ENCODE peak calls at places on chromosome 6, in four cellular contexts. F, D, Z and H are unnamed samples.

GRCh38 chr6:56724455-56724854 is 81.8 kb upstream of the DST start:
- DNase-seq in F (no peak), Z (no peak), D (no peak), H (no peak)

GRCh38 chr6:34350100-34350936 is 42.2 kb downstream of the NUDT3 start:
- DNase-seq in F (no peak), Z (no peak), D (no peak), H (no peak)

GRCh38 chr6:157823001-157823522 is at the start of gene SNX9:
- DNase-seq in Z (no peak), D (peak), F (peak), H (no peak)

GRCh38 chr6:16474834-16475781 is 236.7 kb downstream of the GMPR start:
- DNase-seq in D (peak), F (no peak), Z (no peak), H (no peak)

GRCh38 chr6:98747960-98748359 is 86.4 kb upstream of the POU3F2 start:
- DNase-seq in D (no peak), Z (no peak), F (no peak), H (no peak)

GRCh38 chr6:133548409-133548808 is 307.3 kb downstream of the EYA4 start:
- DNase-seq in Z (no peak), F (no peak), D (no peak), H (no peak)

GRCh38 chr6:2857580-2858337 is 16.1 kb upstream of the SERPINB1 start:
- DNase-seq in Z (peak), F (no peak), D (peak), H (no peak)

GRCh38 chr6:134956032-134956431 is 6.1 kb upstream of the ALDH8A1 start:
- DNase-seq in D (no peak), F (no peak), Z (no peak), H (no peak)

GRCh38 chr6:3022765-3023662 is 23.3 kb downstream of the NQO2 start:
- DNase-seq in D (peak), F (peak), Z (no peak), H (no peak)

GRCh38 chr6:150301871-150302800 is 66.7 kb upstream of the IYD start:
- DNase-seq in D (peak), Z (no peak), F (no peak), H (peak)

GRCh38 chr6:125584468-125584939 is 164.9 kb upstream of the HEY2 start:
- DNase-seq in D (no peak), F (no peak), Z (no peak), H (no peak)

GRCh38 chr6:126307859-126308258 is 32.1 kb upstream of the CENPW start:
- DNase-seq in F (no peak), Z (no peak), D (no peak), H (peak)

GRCh38 chr6:134145786-134146185 is 93.4 kb upstream of the SLC2A12 start:
- DNase-seq in Z (no peak), D (no peak), F (no peak), H (no peak)

GRCh38 chr6:40930555-40930954 is 108.5 kb downstream of the UNC5CL start:
- DNase-seq in Z (no peak), D (no peak), F (no peak), H (no peak)

GRCh38 chr6:9494864-9495263 is 920.0 kb downstream of the TFAP2A start:
- DNase-seq in Z (no peak), D (no peak), F (no peak), H (no peak)

GRCh38 chr6:148967128-148967527 is 220.3 kb downstream of the UST start:
- DNase-seq in D (no peak), F (no peak), Z (peak), H (no peak)

GRCh38 chr6:42387336-42387735 is 64.4 kb downstream of the TRERF1 start:
- DNase-seq in Z (no peak), D (no peak), F (no peak), H (no peak)

GRCh38 chr6:48123601-48124000 is 12.6 kb upstream of the PTCHD4 start:
- DNase-seq in F (no peak), D (no peak), Z (no peak), H (no peak)

GRCh38 chr6:3532296-3532916 is 75.6 kb upstream of the SLC22A23 start:
- DNase-seq in D (no peak), Z (peak), F (no peak), H (no peak)

GRCh38 chr6:123587838-123588545 is 48.8 kb downstream of the TRDN start:
- DNase-seq in D (no peak), Z (no peak), F (no peak), H (no peak)

GRCh38 chr6:33694401-33694931 is 17.0 kb downstream of the UQCC2 start:
- DNase-seq in D (no peak), F (no peak), Z (no peak), H (no peak)

GRCh38 chr6:36979343-36979742 is 6.7 kb downstream of the MTCH1 start:
- DNase-seq in Z (no peak), F (no peak), D (no peak), H (peak)

GRCh38 chr6:137811121-137811911 is 55.7 kb upstream of the TNFAIP3 start:
- DNase-seq in Z (no peak), F (peak), D (peak), H (peak)

GRCh38 chr6:156410649-156411048 is 366.5 kb upstream of the ARID1B start:
- DNase-seq in D (no peak), Z (no peak), F (no peak), H (no peak)

GRCh38 chr6:40383348-40384115 is 203.6 kb downstream of the LRFN2 start:
- DNase-seq in Z (peak), F (no peak), D (no peak), H (no peak)

GRCh38 chr6:34190504-34191122 is 44.7 kb upstream of the GRM4 start:
- DNase-seq in D (no peak), F (no peak), Z (no peak), H (no peak)

GRCh38 chr6:163823577-163823976 is 409.1 kb downstream of the QKI start:
- DNase-seq in D (no peak), Z (peak), F (no peak), H (no peak)

GRCh38 chr6:14661188-14661587 is 543.6 kb downstream of the CD83 start:
- DNase-seq in Z (no peak), D (peak), F (no peak), H (no peak)

GRCh38 chr6:43202451-43202850 is 20.5 kb downstream of the CUL9 start:
- DNase-seq in F (no peak), Z (no peak), D (no peak), H (no peak)

GRCh38 chr6:1418471-1419191 is 29.3 kb downstream of the FOXF2 start:
- DNase-seq in D (no peak), Z (no peak), F (no peak), H (no peak)

GRCh38 chr6:43355862-43356590 is 13.4 kb downstream of the ZNF318 start:
- DNase-seq in D (no peak), F (no peak), Z (no peak), H (no peak)

GRCh38 chr6:79512014-79512413 is 25.2 kb downstream of the LCA5 start:
- DNase-seq in D (no peak), F (no peak), Z (no peak), H (no peak)

GRCh38 chr6:12648171-12648570 is 68.4 kb upstream of the PHACTR1 start:
- DNase-seq in D (no peak), F (no peak), Z (no peak), H (no peak)

GRCh38 chr6:148697895-148698440 is 48.9 kb upstream of the UST start:
- DNase-seq in D (no peak), Z (peak), F (no peak), H (no peak)

GRCh38 chr6:67212584-67212983 is 1422.5 kb upstream of the ADGRB3 start:
- DNase-seq in Z (no peak), F (no peak), D (no peak), H (no peak)

GRCh38 chr6:163782436-163783003 is 368.0 kb downstream of the QKI start:
- DNase-seq in F (no peak), D (peak), Z (no peak), H (no peak)

GRCh38 chr6:70130865-70131264 is 172.0 kb downstream of the COL9A1 start:
- DNase-seq in D (no peak), F (no peak), Z (no peak), H (no peak)

GRCh38 chr6:148528292-148528691 is 185.7 kb downstream of the SASH1 start:
- DNase-seq in Z (peak), D (no peak), F (no peak), H (no peak)

GRCh38 chr6:80543598-80544181 is 437.2 kb downstream of the BCKDHB start:
- DNase-seq in F (no peak), Z (no peak), D (no peak), H (peak)
- H3K4me3 ChIP-seq in F (no peak), Z (no peak), D (no peak), H (no peak)

DNA sequence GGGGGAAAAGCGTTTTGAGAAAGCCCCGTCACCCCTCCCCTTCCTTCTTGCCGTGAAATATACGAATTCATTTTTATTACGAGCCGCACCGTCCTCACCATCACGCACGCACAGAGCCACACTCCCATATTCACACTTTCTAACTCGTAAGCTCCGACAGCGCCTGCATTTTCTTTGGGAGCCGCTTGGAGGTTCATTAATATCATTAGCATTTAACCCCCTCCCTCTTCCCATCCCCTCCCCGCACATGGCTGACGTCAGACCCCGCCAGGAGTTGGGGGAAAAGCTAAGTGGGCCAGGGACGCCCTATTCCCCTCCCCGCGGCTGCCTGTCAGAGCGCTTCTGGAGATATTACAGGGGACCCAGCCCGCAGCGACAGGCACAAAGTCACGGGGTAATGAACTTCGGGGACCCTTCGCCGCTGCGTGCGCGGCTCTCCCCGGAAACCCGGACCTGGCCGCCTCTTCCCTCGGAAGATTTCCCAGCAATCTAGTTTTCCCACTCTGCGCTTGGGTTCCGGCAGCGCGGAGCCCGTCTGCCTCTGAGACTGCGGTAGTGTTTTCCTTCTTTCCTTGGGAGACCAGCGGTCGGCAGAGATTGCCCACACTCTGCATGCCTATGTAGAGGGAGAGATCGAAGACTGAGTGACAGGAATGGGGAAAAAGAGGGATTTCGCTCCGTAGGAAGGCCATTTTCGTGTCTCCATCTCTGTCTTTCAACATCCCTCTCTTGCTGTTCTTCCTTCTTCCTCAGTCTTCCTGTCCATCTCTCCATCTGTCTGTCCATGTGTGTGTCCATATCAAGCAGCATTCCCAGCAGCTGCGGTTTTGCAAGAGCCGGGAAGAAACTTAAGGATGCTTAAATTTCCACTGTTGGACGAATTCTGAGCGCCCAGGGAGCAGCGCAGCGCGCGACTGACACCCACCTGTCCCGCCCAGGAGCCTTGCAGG is at the start of gene NR2E1:
- DNase-seq in D (no peak), Z (no peak), F (no peak), H (no peak)
- H3K4me3 ChIP-seq in D (no peak), Z (peak), F (no peak), H (no peak)

GRCh38 chr6:71290611-71291010 is 2.0 kb downstream of the OGFRL1 start:
- DNase-seq in F (no peak), D (no peak), Z (no peak), H (no peak)
- H3K4me3 ChIP-seq in F (peak), D (no peak), Z (peak), H (no peak)

GRCh38 chr6:25973923-25974555 is 11.4 kb downstream of the TRIM38 start:
- DNase-seq in F (no peak), Z (no peak), D (no peak), H (no peak)

GRCh38 chr6:25972128-25972527 is 9.5 kb downstream of the TRIM38 start:
- DNase-seq in D (no peak), Z (no peak), F (no peak), H (no peak)

GRCh38 chr6:25968769-25969168 is 6.2 kb downstream of the TRIM38 start:
- DNase-seq in F (no peak), Z (no peak), D (no peak), H (no peak)

GRCh38 chr6:25972902-25973301 is 10.3 kb downstream of the TRIM38 start:
- DNase-seq in Z (no peak), F (no peak), D (no peak), H (no peak)

DNA sequence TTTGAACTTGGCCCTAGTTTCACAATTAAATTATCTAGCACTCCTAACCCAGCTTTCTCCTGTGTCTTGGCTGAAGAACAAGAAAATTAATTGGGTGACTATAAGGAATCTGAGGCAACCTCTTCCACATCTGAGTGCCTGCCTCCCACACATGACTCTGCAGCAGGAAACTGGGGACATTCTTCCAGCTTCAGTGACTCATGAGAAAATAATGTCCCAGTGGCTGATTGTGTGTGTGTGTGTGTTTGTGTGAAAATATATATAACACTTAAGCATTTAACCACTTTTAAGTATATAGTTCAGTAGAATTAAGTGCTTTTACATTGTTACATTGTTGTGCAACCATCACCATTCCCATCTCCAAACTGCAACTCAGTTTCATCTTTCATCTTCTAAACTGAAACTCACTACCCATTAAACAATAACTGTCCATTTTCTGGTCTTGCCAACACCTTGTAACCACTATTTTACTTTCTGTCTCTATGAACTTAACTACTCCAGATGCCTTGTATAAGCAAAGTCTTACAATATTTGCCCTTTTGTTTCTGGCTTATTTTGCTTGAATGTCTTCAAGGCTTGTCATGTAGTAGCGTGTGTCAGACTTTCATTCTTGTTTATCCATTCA is 8.7 kb downstream of the TRIM38 start:
- DNase-seq in F (peak), Z (no peak), D (no peak), H (peak)
- H3K4me3 ChIP-seq in F (no peak), Z (no peak), D (no peak), H (no peak)

DNA sequence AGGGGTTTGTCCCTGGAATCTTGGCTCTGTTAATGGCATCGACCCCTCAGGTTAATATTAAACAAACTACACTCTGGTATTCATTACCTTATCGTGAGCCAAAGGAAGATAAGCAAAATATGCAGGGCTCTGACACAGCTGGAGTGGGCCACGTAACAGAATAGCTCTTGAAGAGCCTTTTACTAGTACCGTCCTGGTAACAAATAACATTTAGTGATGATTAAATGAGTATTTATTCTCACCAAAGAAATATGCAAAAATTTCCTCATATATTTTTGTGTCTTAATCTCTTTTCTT is 20.1 kb upstream of the UTRN start:
- DNase-seq in D (no peak), F (no peak), Z (no peak), H (no peak)
- H3K4me3 ChIP-seq in D (no peak), F (no peak), Z (no peak), H (no peak)

GRCh38 chr6:154510144-154510905 is at the start of gene CNKSR3:
- DNase-seq in Z (peak), F (peak), D (peak), H (peak)
- H3K4me3 ChIP-seq in Z (peak), F (peak), D (peak), H (peak)

GRCh38 chr6:7124114-7124513 is 16.4 kb downstream of the RREB1 start:
- DNase-seq in F (no peak), Z (no peak), D (no peak), H (no peak)

GRCh38 chr6:7119272-7119801 is 11.6 kb downstream of the RREB1 start:
- DNase-seq in Z (no peak), D (no peak), F (no peak), H (no peak)

GRCh38 chr6:7122684-7123083 is 14.9 kb downstream of the RREB1 start:
- DNase-seq in F (no peak), Z (no peak), D (no peak), H (no peak)

GRCh38 chr6:7124631-7125030 is 16.9 kb downstream of the RREB1 start:
- DNase-seq in Z (no peak), D (no peak), F (no peak), H (no peak)

DNA sequence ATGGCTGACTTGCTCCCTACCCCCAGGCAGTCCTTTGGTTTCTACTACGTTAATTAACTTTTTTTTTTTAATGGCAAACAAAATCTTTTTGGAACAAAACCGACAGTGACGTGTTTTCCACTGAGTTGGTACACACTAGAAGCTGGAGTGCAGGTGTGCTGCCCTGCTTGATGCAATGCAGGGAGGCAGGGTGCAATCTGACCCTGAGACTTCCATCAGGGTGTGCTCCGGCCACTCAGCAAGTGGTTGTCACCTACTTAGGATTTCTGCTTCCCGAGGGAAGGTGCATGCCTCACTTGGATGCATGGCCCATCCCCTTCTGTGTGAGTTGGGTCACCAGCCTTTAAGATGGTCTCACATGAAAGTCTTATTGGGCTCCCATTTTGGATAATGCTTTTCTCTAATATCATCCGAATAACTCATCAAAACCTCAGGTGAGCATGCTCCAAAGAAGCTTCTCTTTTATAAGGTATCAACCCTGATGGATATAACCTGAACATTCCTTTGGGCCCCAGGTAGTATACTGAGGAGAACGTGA is 14.0 kb downstream of the RREB1 start:
- DNase-seq in D (no peak), F (no peak), Z (no peak), H (no peak)
- H3K4me3 ChIP-seq in D (no peak), F (no peak), Z (no peak), H (no peak)

GRCh38 chr6:27617700-27618689 is 145.1 kb upstream of the ZNF184 start:
- DNase-seq in F (no peak), Z (no peak), D (no peak), H (no peak)
- H3K4me3 ChIP-seq in F (no peak), Z (peak), D (peak), H (peak)

GRCh38 chr6:89351632-89352328 is 742 bp downstream of the UBE2J1 start:
- DNase-seq in Z (no peak), F (no peak), D (no peak), H (no peak)
- H3K4me3 ChIP-seq in Z (peak), F (peak), D (peak), H (peak)